ENCODE peak calls at places on chromosomes 2 and 18, in nine cellular contexts. One of them, this sample, is unnamed.
A peak's percentile ranks its signal among the peaks of the same experiment; 100 is the strongest.

GRCh38 chr2:203018181-203018580 is 3.5 kb downstream of the NBEAL1 start:
- DNase-seq in A673: no peak
- DNase-seq in tibial artery: no peak
- DNase-seq in small intestine: peak; percentile 27
- DNase-seq in cardiac fibroblast: peak; percentile 43
- DNase-seq in mammary epithelial cell: no peak
- DNase-seq in transverse colon: no peak
- DNase-seq in adipocyte: peak; percentile 52
- DNase-seq in dorsolateral prefrontal cortex: no peak
- DNase-seq in this sample: peak; percentile 31

GRCh38 chr2:38308821-38309220 is 68.3 kb downstream of the ATL2 start:
- DNase-seq in A673: no peak
- DNase-seq in tibial artery: no peak
- DNase-seq in small intestine: no peak
- DNase-seq in cardiac fibroblast: no peak
- DNase-seq in mammary epithelial cell: no peak
- DNase-seq in transverse colon: no peak
- DNase-seq in adipocyte: no peak
- DNase-seq in dorsolateral prefrontal cortex: no peak
- DNase-seq in this sample: no peak

GRCh38 chr2:151827564-151828142 is 568 bp downstream of the ARL5A start:
- DNase-seq in A673: peak; percentile 29
- DNase-seq in tibial artery: no peak
- DNase-seq in small intestine: peak; percentile 15
- DNase-seq in cardiac fibroblast: peak; percentile 34
- DNase-seq in mammary epithelial cell: no peak
- DNase-seq in transverse colon: peak; percentile 24
- DNase-seq in adipocyte: peak; percentile 57
- DNase-seq in dorsolateral prefrontal cortex: peak; percentile 18
- DNase-seq in this sample: peak; percentile 48

GRCh38 chr18:44819944-44820510 is 139.3 kb downstream of the SETBP1 start:
- DNase-seq in A673: no peak
- DNase-seq in tibial artery: peak; percentile 59
- DNase-seq in small intestine: no peak
- DNase-seq in cardiac fibroblast: no peak
- DNase-seq in mammary epithelial cell: no peak
- DNase-seq in transverse colon: no peak
- DNase-seq in adipocyte: no peak
- DNase-seq in dorsolateral prefrontal cortex: peak; percentile 39
- DNase-seq in this sample: no peak

GRCh38 chr2:129464631-129465030 is 514.8 kb upstream of the RAB6C start:
- DNase-seq in A673: no peak
- DNase-seq in tibial artery: no peak
- DNase-seq in small intestine: no peak
- DNase-seq in cardiac fibroblast: no peak
- DNase-seq in mammary epithelial cell: no peak
- DNase-seq in transverse colon: no peak
- DNase-seq in adipocyte: no peak
- DNase-seq in dorsolateral prefrontal cortex: no peak
- DNase-seq in this sample: no peak

GRCh38 chr2:51662187-51662586 is 630.3 kb upstream of the NRXN1 start:
- DNase-seq in A673: no peak
- DNase-seq in tibial artery: no peak
- DNase-seq in small intestine: no peak
- DNase-seq in cardiac fibroblast: no peak
- DNase-seq in mammary epithelial cell: no peak
- DNase-seq in transverse colon: no peak
- DNase-seq in adipocyte: no peak
- DNase-seq in dorsolateral prefrontal cortex: no peak
- DNase-seq in this sample: no peak

GRCh38 chr2:63984606-63985359 is 34.4 kb downstream of the VPS54 start:
- DNase-seq in A673: no peak
- DNase-seq in tibial artery: no peak
- DNase-seq in small intestine: peak; percentile 20
- DNase-seq in cardiac fibroblast: no peak
- DNase-seq in mammary epithelial cell: no peak
- DNase-seq in transverse colon: no peak
- DNase-seq in adipocyte: peak; percentile 8
- DNase-seq in dorsolateral prefrontal cortex: no peak
- DNase-seq in this sample: peak; percentile 17

GRCh38 chr2:39837856-39838453 is 58.9 kb upstream of the THUMPD2 start:
- DNase-seq in A673: peak; percentile 57
- DNase-seq in tibial artery: no peak
- DNase-seq in small intestine: peak; percentile 29
- DNase-seq in cardiac fibroblast: peak; percentile 64
- DNase-seq in mammary epithelial cell: peak; percentile 42
- DNase-seq in transverse colon: no peak
- DNase-seq in adipocyte: peak; percentile 65
- DNase-seq in dorsolateral prefrontal cortex: no peak
- DNase-seq in this sample: peak; percentile 53

GRCh38 chr2:96146881-96147592 is 1.8 kb upstream of the DUSP2 start:
- DNase-seq in A673: no peak
- DNase-seq in tibial artery: no peak
- DNase-seq in small intestine: no peak
- DNase-seq in cardiac fibroblast: no peak
- DNase-seq in mammary epithelial cell: peak; percentile 25
- DNase-seq in transverse colon: peak; percentile 6
- DNase-seq in adipocyte: no peak
- DNase-seq in dorsolateral prefrontal cortex: no peak
- DNase-seq in this sample: peak; percentile 12

GRCh38 chr2:55922488-55922887 is 1.1 kb downstream of the EFEMP1 start:
- DNase-seq in A673: no peak
- DNase-seq in tibial artery: no peak
- DNase-seq in small intestine: no peak
- DNase-seq in cardiac fibroblast: peak; percentile 76
- DNase-seq in mammary epithelial cell: peak; percentile 45
- DNase-seq in transverse colon: no peak
- DNase-seq in adipocyte: no peak
- DNase-seq in dorsolateral prefrontal cortex: no peak
- DNase-seq in this sample: peak; percentile 69

GRCh38 chr2:26011990-26012856 is 21.7 kb upstream of the RAB10 start:
- DNase-seq in A673: peak; percentile 70
- DNase-seq in tibial artery: no peak
- DNase-seq in small intestine: peak; percentile 92
- DNase-seq in cardiac fibroblast: peak; percentile 48
- DNase-seq in mammary epithelial cell: peak; percentile 57
- DNase-seq in transverse colon: peak; percentile 63
- DNase-seq in adipocyte: peak; percentile 47
- DNase-seq in dorsolateral prefrontal cortex: no peak
- DNase-seq in this sample: peak; percentile 84

GRCh38 chr2:234257859-234258561 is 207.5 kb downstream of the SPP2 start:
- DNase-seq in A673: peak; percentile 65
- DNase-seq in tibial artery: peak; percentile 41
- DNase-seq in small intestine: peak; percentile 53
- DNase-seq in cardiac fibroblast: peak; percentile 95
- DNase-seq in mammary epithelial cell: peak; percentile 99
- DNase-seq in transverse colon: peak; percentile 66
- DNase-seq in adipocyte: peak; percentile 84
- DNase-seq in dorsolateral prefrontal cortex: peak; percentile 74
- DNase-seq in this sample: peak; percentile 96

GRCh38 chr2:205776139-205776538 is 93.8 kb downstream of the NRP2 start:
- DNase-seq in A673: peak; percentile 55
- DNase-seq in tibial artery: no peak
- DNase-seq in small intestine: peak; percentile 55
- DNase-seq in cardiac fibroblast: no peak
- DNase-seq in mammary epithelial cell: no peak
- DNase-seq in transverse colon: peak; percentile 58
- DNase-seq in adipocyte: peak; percentile 35
- DNase-seq in dorsolateral prefrontal cortex: no peak
- DNase-seq in this sample: no peak

GRCh38 chr2:13006407-13006806 is 289.7 kb downstream of the TRIB2 start:
- DNase-seq in A673: peak; percentile 35
- DNase-seq in tibial artery: no peak
- DNase-seq in small intestine: no peak
- DNase-seq in cardiac fibroblast: peak; percentile 54
- DNase-seq in mammary epithelial cell: no peak
- DNase-seq in transverse colon: no peak
- DNase-seq in adipocyte: no peak
- DNase-seq in dorsolateral prefrontal cortex: no peak
- DNase-seq in this sample: peak; percentile 40

GRCh38 chr2:13005761-13006336 is 289.1 kb downstream of the TRIB2 start:
- DNase-seq in A673: peak; percentile 54
- DNase-seq in tibial artery: no peak
- DNase-seq in small intestine: no peak
- DNase-seq in cardiac fibroblast: peak; percentile 85
- DNase-seq in mammary epithelial cell: no peak
- DNase-seq in transverse colon: no peak
- DNase-seq in adipocyte: no peak
- DNase-seq in dorsolateral prefrontal cortex: no peak
- DNase-seq in this sample: peak; percentile 46

GRCh38 chr2:13009027-13009426 is 292.3 kb downstream of the TRIB2 start:
- DNase-seq in A673: peak; percentile 58
- DNase-seq in tibial artery: no peak
- DNase-seq in small intestine: no peak
- DNase-seq in cardiac fibroblast: peak; percentile 7
- DNase-seq in mammary epithelial cell: peak; percentile 79
- DNase-seq in transverse colon: no peak
- DNase-seq in adipocyte: peak; percentile 48
- DNase-seq in dorsolateral prefrontal cortex: no peak
- DNase-seq in this sample: peak; percentile 26

GRCh38 chr2:13005048-13005447 is 288.3 kb downstream of the TRIB2 start:
- DNase-seq in A673: no peak
- DNase-seq in tibial artery: no peak
- DNase-seq in small intestine: no peak
- DNase-seq in cardiac fibroblast: no peak
- DNase-seq in mammary epithelial cell: no peak
- DNase-seq in transverse colon: no peak
- DNase-seq in adipocyte: no peak
- DNase-seq in dorsolateral prefrontal cortex: no peak
- DNase-seq in this sample: no peak

DNA sequence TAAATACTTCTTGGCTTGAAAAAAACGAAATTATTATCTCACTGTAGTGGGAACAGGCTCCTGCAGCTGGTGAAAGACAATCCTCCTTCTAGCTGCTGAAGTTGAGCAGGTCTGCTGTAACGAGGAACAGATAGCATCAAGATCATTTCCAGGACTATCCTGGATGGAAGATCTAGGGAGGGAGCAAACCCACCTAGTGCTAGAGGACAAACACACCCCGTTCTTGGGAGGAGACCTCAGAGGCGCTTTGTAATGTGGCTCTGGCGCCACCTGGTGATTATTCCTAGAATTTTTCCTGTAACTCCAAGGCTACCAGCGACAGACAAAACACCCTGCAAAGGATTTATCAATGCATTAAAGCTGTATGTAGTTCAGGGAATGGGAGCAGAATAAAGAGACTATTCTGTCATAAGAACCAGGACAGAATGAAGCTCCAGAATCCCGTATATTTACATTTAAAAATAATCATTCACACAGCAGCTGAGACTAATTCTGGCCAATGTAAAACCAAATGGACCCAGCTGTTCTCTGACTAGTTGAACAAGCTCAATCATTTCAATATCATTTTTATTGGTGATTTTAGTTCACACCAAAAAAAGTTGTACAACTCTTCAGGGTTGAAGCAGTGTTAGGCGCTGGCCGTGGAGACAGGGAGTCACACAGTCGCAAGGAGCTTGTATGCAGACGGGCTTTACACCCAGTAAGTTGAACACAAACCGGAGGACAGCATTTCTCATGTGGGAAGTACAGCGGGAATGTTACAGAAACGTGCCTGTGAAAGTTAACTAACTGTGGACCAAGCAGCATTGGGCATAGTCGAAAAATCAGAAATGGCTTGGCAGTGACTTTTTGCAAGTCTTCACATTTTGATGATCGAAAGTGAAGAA is 290.3 kb downstream of the TRIB2 start:
- DNase-seq in A673: peak; percentile 90
- DNase-seq in tibial artery: peak; percentile 38
- DNase-seq in small intestine: peak; percentile 60
- DNase-seq in cardiac fibroblast: peak; percentile 84
- DNase-seq in mammary epithelial cell: peak; percentile 40
- DNase-seq in transverse colon: peak; percentile 48
- DNase-seq in adipocyte: peak; percentile 86
- DNase-seq in dorsolateral prefrontal cortex: peak; percentile 37
- DNase-seq in this sample: peak; percentile 82
- H3K4me3 ChIP-seq in A673: peak overlapping the region; percentile 15
- H3K4me3 ChIP-seq in tibial artery: no peak overlapping the region
- H3K4me3 ChIP-seq in small intestine: no peak overlapping the region
- H3K4me3 ChIP-seq in cardiac fibroblast: peak overlapping the region; percentile 31
- H3K4me3 ChIP-seq in mammary epithelial cell: peak overlapping the region; percentile 31
- H3K4me3 ChIP-seq in transverse colon: no peak overlapping the region
- H3K4me3 ChIP-seq in adipocyte: peak overlapping the region; percentile 45
- H3K4me3 ChIP-seq in dorsolateral prefrontal cortex: peak overlapping the region; percentile 9
- H3K4me3 ChIP-seq in this sample: no peak overlapping the region

GRCh38 chr2:70393881-70394280 is 92.0 kb upstream of the FAM136A start:
- DNase-seq in A673: no peak
- DNase-seq in tibial artery: no peak
- DNase-seq in small intestine: no peak
- DNase-seq in cardiac fibroblast: no peak
- DNase-seq in mammary epithelial cell: no peak
- DNase-seq in transverse colon: no peak
- DNase-seq in adipocyte: no peak
- DNase-seq in dorsolateral prefrontal cortex: no peak
- DNase-seq in this sample: no peak
- H3K4me3 ChIP-seq in A673: no peak overlapping the region
- H3K4me3 ChIP-seq in tibial artery: no peak overlapping the region
- H3K4me3 ChIP-seq in small intestine: no peak overlapping the region
- H3K4me3 ChIP-seq in cardiac fibroblast: no peak overlapping the region
- H3K4me3 ChIP-seq in mammary epithelial cell: no peak overlapping the region
- H3K4me3 ChIP-seq in transverse colon: no peak overlapping the region
- H3K4me3 ChIP-seq in adipocyte: no peak overlapping the region
- H3K4me3 ChIP-seq in dorsolateral prefrontal cortex: no peak overlapping the region
- H3K4me3 ChIP-seq in this sample: no peak overlapping the region

GRCh38 chr2:54365661-54366060 is 90.5 kb upstream of the SPTBN1 start:
- DNase-seq in A673: no peak
- DNase-seq in tibial artery: no peak
- DNase-seq in small intestine: no peak
- DNase-seq in cardiac fibroblast: no peak
- DNase-seq in mammary epithelial cell: no peak
- DNase-seq in transverse colon: no peak
- DNase-seq in adipocyte: no peak
- DNase-seq in dorsolateral prefrontal cortex: no peak
- DNase-seq in this sample: no peak

GRCh38 chr2:54360055-54360792 is 95.9 kb upstream of the SPTBN1 start:
- DNase-seq in A673: no peak
- DNase-seq in tibial artery: peak; percentile 28
- DNase-seq in small intestine: peak; percentile 3
- DNase-seq in cardiac fibroblast: peak; percentile 98
- DNase-seq in mammary epithelial cell: no peak
- DNase-seq in transverse colon: no peak
- DNase-seq in adipocyte: peak; percentile 77
- DNase-seq in dorsolateral prefrontal cortex: no peak
- DNase-seq in this sample: peak; percentile 47
- H3K4me3 ChIP-seq in A673: no peak overlapping the region
- H3K4me3 ChIP-seq in tibial artery: no peak overlapping the region
- H3K4me3 ChIP-seq in small intestine: no peak overlapping the region
- H3K4me3 ChIP-seq in cardiac fibroblast: peak overlapping the region; percentile 20
- H3K4me3 ChIP-seq in mammary epithelial cell: no peak overlapping the region
- H3K4me3 ChIP-seq in transverse colon: no peak overlapping the region
- H3K4me3 ChIP-seq in adipocyte: peak overlapping the region; percentile 68
- H3K4me3 ChIP-seq in dorsolateral prefrontal cortex: peak overlapping the region; percentile 2
- H3K4me3 ChIP-seq in this sample: peak overlapping the region; percentile 55

DNA sequence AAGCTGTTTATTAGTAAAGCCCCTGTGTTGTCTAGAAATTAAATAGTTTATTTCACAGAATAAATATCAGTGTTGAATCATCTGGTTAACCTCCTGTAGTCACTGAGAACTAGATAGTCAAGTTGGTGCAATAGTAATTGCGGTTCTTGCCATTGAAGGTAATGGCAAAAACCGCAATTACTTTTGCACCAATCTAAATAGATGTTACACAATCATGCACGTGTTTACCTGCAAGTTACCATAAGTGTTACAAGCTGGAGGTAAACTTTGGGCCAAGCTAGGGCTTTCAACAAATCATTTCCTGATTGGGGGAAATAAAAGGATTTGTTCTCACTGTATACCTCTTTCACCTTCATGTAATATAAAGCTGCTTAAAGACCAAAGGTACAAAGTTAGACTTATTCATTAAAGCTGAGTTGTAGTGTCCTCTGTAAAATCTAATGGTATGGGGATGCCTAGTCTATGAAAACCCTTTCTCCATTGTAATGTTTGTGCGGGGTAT is 24.8 kb downstream of the SLC20A1 start:
- DNase-seq in A673: no peak
- DNase-seq in tibial artery: no peak
- DNase-seq in small intestine: no peak
- DNase-seq in cardiac fibroblast: no peak
- DNase-seq in mammary epithelial cell: no peak
- DNase-seq in transverse colon: no peak
- DNase-seq in adipocyte: no peak
- DNase-seq in dorsolateral prefrontal cortex: no peak
- DNase-seq in this sample: no peak
- H3K4me3 ChIP-seq in A673: no peak overlapping the region
- H3K4me3 ChIP-seq in tibial artery: no peak overlapping the region
- H3K4me3 ChIP-seq in small intestine: no peak overlapping the region
- H3K4me3 ChIP-seq in cardiac fibroblast: no peak overlapping the region
- H3K4me3 ChIP-seq in mammary epithelial cell: no peak overlapping the region
- H3K4me3 ChIP-seq in transverse colon: no peak overlapping the region
- H3K4me3 ChIP-seq in adipocyte: no peak overlapping the region
- H3K4me3 ChIP-seq in dorsolateral prefrontal cortex: no peak overlapping the region
- H3K4me3 ChIP-seq in this sample: no peak overlapping the region